ENCODE peak calls at places on chromosomes 16 and 17, in four cellular contexts. E is mesenchymal stem cell, Z is IMR-90, G is neuronal stem cell. K is an unnamed sample.
A peak's percentile ranks its signal among the peaks of the same experiment; 100 is the strongest.

GRCh38 chr17:72338847-72339790 is 218.3 kb downstream of the SOX9 start:
- DNase-seq in E (peak; percentile 95), Z (peak; percentile 97), G (no peak), K (peak; percentile 83)

GRCh38 chr16:3171855-3172593 is 16.0 kb upstream of the OR1F1 start:
- DNase-seq in G (no peak), Z (peak; percentile 76), E (peak; percentile 45), K (no peak)

GRCh38 chr16:75742424-75743047 is 16.2 kb upstream of the CPHXL start:
- DNase-seq in E (peak; percentile 11), Z (no peak), G (peak; percentile 26), K (no peak)

GRCh38 chr17:29568331-29569244 is at the start of gene TP53I13:
- DNase-seq in G (peak; percentile 86), E (peak; percentile 87), Z (peak; percentile 68), K (peak; percentile 60)

GRCh38 chr16:65786916-65787315 is 579.6 kb upstream of the CDH5 start:
- DNase-seq in Z (no peak), G (no peak), E (no peak), K (no peak)

GRCh38 chr16:52256310-52257078 is 290.4 kb downstream of the TOX3 start:
- DNase-seq in G (no peak), Z (no peak), E (no peak), K (no peak)

GRCh38 chr16:75087040-75087979 is 29.3 kb downstream of the LDHD start:
- DNase-seq in E (peak; percentile 89), Z (peak; percentile 93), G (no peak), K (no peak)

GRCh38 chr16:9099131-9099625 is 7.7 kb downstream of the HAPSTR1 start:
- DNase-seq in G (no peak), Z (peak; percentile 68), E (peak; percentile 53), K (peak; percentile 47)

GRCh38 chr16:72957303-72958277 is 90.3 kb downstream of the ZFHX3 start:
- DNase-seq in E (no peak), Z (no peak), G (no peak), K (no peak)

GRCh38 chr16:4314532-4315184 is 1.2 kb upstream of the GLIS2 start:
- DNase-seq in Z (peak; percentile 56), E (peak; percentile 75), G (no peak), K (peak; percentile 58)

GRCh38 chr17:68346448-68346847 is 55.2 kb downstream of the ARSG start:
- DNase-seq in Z (no peak), E (no peak), G (no peak), K (no peak)

GRCh38 chr17:65228734-65229390 is 91.7 kb downstream of the RGS9 start:
- DNase-seq in Z (peak; percentile 22), E (peak; percentile 78), G (no peak), K (no peak)

GRCh38 chr17:43827596-43827995 is 5.3 kb downstream of the MPP3 start:
- DNase-seq in G (no peak), Z (no peak), E (no peak), K (no peak)

GRCh38 chr17:82323514-82324234 is 6.3 kb upstream of the CD7 start:
- DNase-seq in Z (no peak), G (no peak), E (no peak), K (no peak)

GRCh38 chr16:47519037-47519436 is 57.9 kb downstream of the PHKB start:
- DNase-seq in G (no peak), Z (peak; percentile 31), E (no peak), K (no peak)

GRCh38 chr16:66858740-66859396 is 14.7 kb downstream of the CA7 start:
- DNase-seq in G (no peak), E (peak; percentile 50), Z (peak; percentile 49), K (no peak)

GRCh38 chr16:20899503-20900298 is 457 bp downstream of the DCUN1D3 start:
- DNase-seq in G (peak; percentile 17), Z (no peak), E (no peak), K (peak; percentile 19)

GRCh38 chr17:18925187-18925586 is 26.8 kb upstream of the SLC5A10 start:
- DNase-seq in Z (no peak), E (no peak), G (no peak), K (no peak)

GRCh38 chr16:9258423-9259051 is 167.1 kb downstream of the HAPSTR1 start:
- DNase-seq in Z (peak; percentile 1), E (no peak), G (peak; percentile 52), K (no peak)

GRCh38 chr17:53462393-53462811 is 360.3 kb upstream of the KIF2B start:
- DNase-seq in G (no peak), Z (no peak), E (peak; percentile 39), K (no peak)

GRCh38 chr16:89442588-89442987 is 47.8 kb downstream of the ANKRD11 start:
- DNase-seq in G (no peak), Z (no peak), E (no peak), K (no peak)

GRCh38 chr16:72921106-72921505 is 126.8 kb downstream of the ZFHX3 start:
- DNase-seq in Z (no peak), G (no peak), E (no peak), K (no peak)

GRCh38 chr16:89828199-89828869 is at the start of gene SPIRE2:
- DNase-seq in E (peak; percentile 81), G (peak; percentile 86), Z (peak; percentile 71), K (peak; percentile 89)

GRCh38 chr16:3129137-3130131 is 5.4 kb upstream of the ZNF213 start:
- DNase-seq in G (peak; percentile 76), Z (peak; percentile 86), E (peak; percentile 90), K (peak; percentile 69)

GRCh38 chr16:80273635-80274538 is 266.9 kb upstream of the DYNLRB2 start:
- DNase-seq in Z (peak; percentile 75), G (no peak), E (no peak), K (no peak)

GRCh38 chr17:21463779-21464407 is 87.7 kb downstream of the KCNJ12 start:
- DNase-seq in E (no peak), Z (no peak), G (no peak), K (no peak)

GRCh38 chr17:49514374-49514738 is 19.3 kb downstream of the NGFR start:
- DNase-seq in G (no peak), Z (no peak), E (peak; percentile 60), K (no peak)

GRCh38 chr17:28397275-28397674 is 8.7 kb downstream of the SLC46A1 start:
- DNase-seq in G (no peak), Z (no peak), E (no peak), K (no peak)

GRCh38 chr16:66521951-66522771 is 27.8 kb downstream of the TK2 start:
- DNase-seq in E (peak; percentile 84), G (no peak), Z (peak; percentile 76), K (peak; percentile 60)

GRCh38 chr16:86519649-86520316 is 9.5 kb downstream of the FOXF1 start:
- DNase-seq in Z (peak; percentile 77), G (peak; percentile 67), E (peak; percentile 89), K (peak; percentile 72)

GRCh38 chr17:30095507-30096244 is 20.9 kb upstream of the NSRP1 start:
- DNase-seq in G (peak; percentile 44), E (peak; percentile 86), Z (peak; percentile 82), K (peak; percentile 93)

GRCh38 chr16:74322301-74322710 is 25.7 kb downstream of the PSMD7 start:
- DNase-seq in Z (no peak), E (peak; percentile 18), G (no peak), K (peak; percentile 10)

DNA sequence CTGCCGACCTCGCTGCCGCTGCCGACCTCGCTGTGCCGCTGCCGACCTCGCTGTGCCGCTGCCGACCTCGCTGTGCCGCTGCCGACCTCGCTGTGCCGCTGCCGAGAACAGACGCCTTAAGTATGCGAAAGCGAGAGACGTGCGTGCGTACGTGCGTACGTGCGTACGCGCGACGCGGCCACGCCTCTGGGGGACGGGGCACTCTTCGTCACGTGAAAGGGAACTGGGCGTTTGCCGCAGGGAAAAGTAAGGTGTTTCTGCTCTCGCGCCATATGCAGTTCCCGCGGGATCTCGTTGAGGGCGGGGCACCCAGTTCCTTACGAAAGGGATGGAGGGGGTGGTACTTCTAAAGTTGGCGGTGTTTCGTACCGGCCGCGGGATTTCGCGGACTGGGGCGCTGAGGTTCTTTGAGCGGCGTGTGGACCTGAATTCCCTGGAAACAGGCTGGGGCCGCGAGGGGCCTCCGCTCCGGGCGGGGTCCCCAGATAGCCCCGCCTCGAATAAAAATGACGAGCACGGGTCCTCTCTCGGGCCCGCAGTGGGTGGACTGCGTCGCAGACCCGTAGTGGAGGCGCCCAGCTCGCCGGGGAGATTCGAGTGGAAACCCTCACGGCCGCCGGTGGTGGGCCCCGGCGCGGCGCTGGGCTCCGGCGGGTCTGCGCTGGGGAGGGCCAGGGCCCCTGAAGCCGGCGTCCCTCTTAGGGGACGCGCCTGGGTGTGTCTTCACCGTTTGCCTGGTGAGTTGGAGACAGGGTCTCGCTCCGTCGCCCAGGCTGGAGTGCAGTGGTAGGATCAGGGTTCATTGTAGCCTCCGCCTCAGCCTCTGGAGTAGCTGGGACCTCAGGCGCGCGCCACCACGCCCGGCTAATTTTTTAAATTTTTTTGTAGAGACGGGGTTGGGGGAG is at the start of gene EIF4A3:
- DNase-seq in G (peak; percentile 98), E (peak; percentile 99), Z (peak; percentile 99), K (peak; percentile 100)
- H3K23ac ChIP-seq in G (peak within 1 kb of the TSS; percentile 49), E (peak within 1 kb of the TSS; percentile 96), Z (peak within 1 kb of the TSS; percentile 91), K (no peak within 1 kb of the TSS)

GRCh38 chr17:5241861-5242671 is 7.4 kb upstream of the SCIMP start:
- DNase-seq in G (no peak), E (no peak), Z (no peak), K (no peak)
- H3K9ac ChIP-seq in G (no peak overlapping the region), E (no peak overlapping the region), Z (no peak overlapping the region), K (no peak overlapping the region)

GRCh38 chr17:81265576-81265975 is 26.5 kb downstream of the NDUFAF8 start:
- DNase-seq in G (no peak), E (no peak), Z (no peak), K (no peak)
- H2AFZ ChIP-seq in G (no peak overlapping the region), E (no peak overlapping the region), Z (no peak overlapping the region), K (no peak overlapping the region)

GRCh38 chr17:76266244-76266938 is 1.2 kb downstream of the UBALD2 start:
- DNase-seq in G (no peak), Z (peak; percentile 30), E (peak; percentile 58), K (no peak)
- H3K23ac ChIP-seq in G (peak overlapping the region; percentile 60), Z (peak overlapping the region; percentile 99), E (no peak overlapping the region), K (no peak overlapping the region)

GRCh38 chr17:77456951-77457548 is 316.3 kb downstream of the SEC14L1 start:
- DNase-seq in E (no peak), G (no peak), Z (no peak), K (no peak)

GRCh38 chr17:77458202-77459017 is 317.6 kb downstream of the SEC14L1 start:
- DNase-seq in Z (no peak), E (no peak), G (no peak), K (no peak)

GRCh38 chr17:77459018-77459755 is 318.4 kb downstream of the SEC14L1 start:
- DNase-seq in Z (no peak), E (peak; percentile 54), G (no peak), K (no peak)

GRCh38 chr17:77456271-77456950 is 315.6 kb downstream of the SEC14L1 start:
- DNase-seq in Z (no peak), G (no peak), E (no peak), K (no peak)

DNA sequence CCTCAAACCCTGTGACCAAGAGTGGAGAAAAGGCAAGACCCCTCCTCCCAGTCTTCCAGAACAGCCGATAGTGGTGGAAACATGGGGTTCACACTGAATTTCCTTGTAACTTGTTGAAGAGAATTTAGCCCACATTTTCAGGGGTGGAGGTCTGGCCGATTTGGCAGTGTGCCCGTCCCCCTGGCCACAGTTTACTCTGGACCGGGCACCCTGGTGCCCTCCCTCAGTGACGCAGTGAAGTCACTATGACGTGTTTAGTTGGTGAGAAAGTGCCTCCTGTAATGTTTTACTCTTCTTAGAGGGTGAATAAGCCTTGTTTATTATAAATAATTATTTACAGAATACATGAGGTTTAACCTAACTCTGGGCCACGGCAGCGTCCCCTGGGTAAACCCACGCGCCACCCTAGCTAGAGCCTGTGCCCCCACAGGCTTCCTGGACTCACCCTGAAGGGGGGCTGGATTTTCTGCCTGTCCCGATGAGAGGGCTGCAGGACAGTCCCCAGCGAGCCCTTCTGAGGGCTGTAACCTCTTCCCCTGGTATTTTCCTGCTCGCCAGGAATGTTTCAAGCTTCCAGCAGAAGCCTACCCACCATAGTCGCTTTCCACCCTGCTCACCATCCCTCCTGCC is 316.9 kb downstream of the SEC14L1 start:
- DNase-seq in Z (no peak), G (no peak), E (no peak), K (no peak)
- H3K9ac ChIP-seq in Z (no peak overlapping the region), G (no peak overlapping the region), E (no peak overlapping the region), K (no peak overlapping the region)

GRCh38 chr17:42577140-42577531 is 393 bp downstream of the PSMC3IP start:
- DNase-seq in G (peak; percentile 26), Z (no peak), E (peak; percentile 55), K (peak; percentile 38)
- H2AFZ ChIP-seq in G (peak overlapping the region; percentile 94), Z (peak overlapping the region; percentile 99), E (no peak overlapping the region), K (peak overlapping the region; percentile 50)